ENCODE peak calls at places on chromosomes 5 and 9, in ten cellular contexts. One of them, this sample, is unnamed.

GRCh38 chr5:175113947-175114346 is 330.0 kb downstream of the DRD1 start:
- DNase-seq in esophagus squamous epithelium: no peak
- DNase-seq in HCT116: no peak
- DNase-seq in OCI-LY7: no peak
- DNase-seq in uterus: no peak
- DNase-seq in epithelial cell of prostate: no peak
- DNase-seq in thoracic aorta: no peak
- DNase-seq in CD4-positive, alpha-beta T cell: no peak
- DNase-seq in endothelial cell of umbilical vein: no peak
- DNase-seq in GM23338: no peak
- DNase-seq in this sample: no peak

GRCh38 chr5:55597014-55597981 is 62.5 kb upstream of the PLPP1 start:
- DNase-seq in esophagus squamous epithelium: no peak
- DNase-seq in HCT116: peak
- DNase-seq in OCI-LY7: no peak
- DNase-seq in uterus: peak
- DNase-seq in epithelial cell of prostate: peak
- DNase-seq in thoracic aorta: no peak
- DNase-seq in CD4-positive, alpha-beta T cell: no peak
- DNase-seq in endothelial cell of umbilical vein: peak
- DNase-seq in GM23338: no peak
- DNase-seq in this sample: no peak

GRCh38 chr5:168962323-168962722 is 338.6 kb downstream of the SLIT3 start:
- DNase-seq in esophagus squamous epithelium: no peak
- DNase-seq in HCT116: no peak
- DNase-seq in OCI-LY7: no peak
- DNase-seq in uterus: no peak
- DNase-seq in epithelial cell of prostate: no peak
- DNase-seq in thoracic aorta: no peak
- DNase-seq in CD4-positive, alpha-beta T cell: no peak
- DNase-seq in endothelial cell of umbilical vein: no peak
- DNase-seq in GM23338: no peak
- DNase-seq in this sample: no peak

GRCh38 chr5:100595152-100595811 is 60.1 kb downstream of the FAM174A start:
- DNase-seq in esophagus squamous epithelium: no peak
- DNase-seq in HCT116: no peak
- DNase-seq in OCI-LY7: no peak
- DNase-seq in uterus: peak
- DNase-seq in epithelial cell of prostate: peak
- DNase-seq in thoracic aorta: peak
- DNase-seq in CD4-positive, alpha-beta T cell: no peak
- DNase-seq in endothelial cell of umbilical vein: peak
- DNase-seq in GM23338: no peak
- DNase-seq in this sample: no peak

GRCh38 chr9:87894998-87895625 is 12.4 kb downstream of the SPATA31E1 start:
- DNase-seq in esophagus squamous epithelium: no peak
- DNase-seq in HCT116: no peak
- DNase-seq in OCI-LY7: no peak
- DNase-seq in uterus: no peak
- DNase-seq in epithelial cell of prostate: no peak
- DNase-seq in thoracic aorta: no peak
- DNase-seq in CD4-positive, alpha-beta T cell: no peak
- DNase-seq in endothelial cell of umbilical vein: no peak
- DNase-seq in GM23338: peak
- DNase-seq in this sample: no peak

GRCh38 chr5:180194410-180195345 is 14.3 kb downstream of the RASGEF1C start:
- DNase-seq in esophagus squamous epithelium: no peak
- DNase-seq in HCT116: no peak
- DNase-seq in OCI-LY7: no peak
- DNase-seq in uterus: no peak
- DNase-seq in epithelial cell of prostate: no peak
- DNase-seq in thoracic aorta: no peak
- DNase-seq in CD4-positive, alpha-beta T cell: no peak
- DNase-seq in endothelial cell of umbilical vein: no peak
- DNase-seq in GM23338: no peak
- DNase-seq in this sample: no peak

GRCh38 chr5:74209566-74209965 is 431.0 kb downstream of the ENC1 start:
- DNase-seq in esophagus squamous epithelium: no peak
- DNase-seq in HCT116: no peak
- DNase-seq in OCI-LY7: no peak
- DNase-seq in uterus: no peak
- DNase-seq in epithelial cell of prostate: no peak
- DNase-seq in thoracic aorta: no peak
- DNase-seq in CD4-positive, alpha-beta T cell: no peak
- DNase-seq in endothelial cell of umbilical vein: no peak
- DNase-seq in GM23338: no peak
- DNase-seq in this sample: no peak

GRCh38 chr5:146331257-146331822 is 7.3 kb upstream of the POU4F3 start:
- DNase-seq in esophagus squamous epithelium: no peak
- DNase-seq in HCT116: no peak
- DNase-seq in OCI-LY7: no peak
- DNase-seq in uterus: no peak
- DNase-seq in epithelial cell of prostate: no peak
- DNase-seq in thoracic aorta: no peak
- DNase-seq in CD4-positive, alpha-beta T cell: no peak
- DNase-seq in endothelial cell of umbilical vein: no peak
- DNase-seq in GM23338: peak
- DNase-seq in this sample: no peak

GRCh38 chr5:149420509-149421371 is 41.6 kb upstream of the IL17B start:
- DNase-seq in esophagus squamous epithelium: no peak
- DNase-seq in HCT116: no peak
- DNase-seq in OCI-LY7: no peak
- DNase-seq in uterus: peak
- DNase-seq in epithelial cell of prostate: no peak
- DNase-seq in thoracic aorta: no peak
- DNase-seq in CD4-positive, alpha-beta T cell: no peak
- DNase-seq in endothelial cell of umbilical vein: no peak
- DNase-seq in GM23338: no peak
- DNase-seq in this sample: no peak

GRCh38 chr5:149423287-149424268 is 44.5 kb upstream of the IL17B start:
- DNase-seq in esophagus squamous epithelium: no peak
- DNase-seq in HCT116: no peak
- DNase-seq in OCI-LY7: no peak
- DNase-seq in uterus: peak
- DNase-seq in epithelial cell of prostate: no peak
- DNase-seq in thoracic aorta: no peak
- DNase-seq in CD4-positive, alpha-beta T cell: no peak
- DNase-seq in endothelial cell of umbilical vein: no peak
- DNase-seq in GM23338: no peak
- DNase-seq in this sample: no peak

GRCh38 chr5:149422429-149423286 is 43.6 kb upstream of the IL17B start:
- DNase-seq in esophagus squamous epithelium: no peak
- DNase-seq in HCT116: no peak
- DNase-seq in OCI-LY7: no peak
- DNase-seq in uterus: peak
- DNase-seq in epithelial cell of prostate: no peak
- DNase-seq in thoracic aorta: no peak
- DNase-seq in CD4-positive, alpha-beta T cell: no peak
- DNase-seq in endothelial cell of umbilical vein: peak
- DNase-seq in GM23338: peak
- DNase-seq in this sample: no peak

GRCh38 chr5:149421372-149421685 is 42.2 kb upstream of the IL17B start:
- DNase-seq in esophagus squamous epithelium: no peak
- DNase-seq in HCT116: no peak
- DNase-seq in OCI-LY7: no peak
- DNase-seq in uterus: no peak
- DNase-seq in epithelial cell of prostate: no peak
- DNase-seq in thoracic aorta: no peak
- DNase-seq in CD4-positive, alpha-beta T cell: no peak
- DNase-seq in endothelial cell of umbilical vein: no peak
- DNase-seq in GM23338: no peak
- DNase-seq in this sample: no peak

DNA sequence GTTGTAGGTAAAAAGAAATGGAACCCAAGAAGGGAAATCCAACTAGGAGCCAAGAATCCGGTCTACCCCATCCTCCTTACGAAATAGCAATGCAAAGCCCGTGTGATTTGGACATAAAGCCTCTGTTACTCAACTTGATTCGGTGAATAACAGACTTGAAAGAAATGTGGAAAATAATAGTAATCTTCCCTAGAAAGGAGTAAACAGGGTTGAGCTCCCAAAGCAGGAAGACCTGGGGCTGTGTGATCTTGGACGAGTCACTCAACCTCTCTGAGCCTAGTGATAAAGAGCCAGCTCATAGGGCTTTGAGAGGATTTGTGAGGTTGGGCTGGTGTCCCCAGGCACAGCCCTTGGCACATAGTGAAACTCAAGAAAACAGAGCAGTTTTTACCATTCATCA is 42.7 kb upstream of the IL17B start:
- DNase-seq in esophagus squamous epithelium: no peak
- DNase-seq in HCT116: no peak
- DNase-seq in OCI-LY7: no peak
- DNase-seq in uterus: no peak
- DNase-seq in epithelial cell of prostate: no peak
- DNase-seq in thoracic aorta: no peak
- DNase-seq in CD4-positive, alpha-beta T cell: no peak
- DNase-seq in endothelial cell of umbilical vein: no peak
- DNase-seq in GM23338: no peak
- DNase-seq in this sample: no peak
- H3K27ac ChIP-seq in esophagus squamous epithelium: peak
- H3K27ac ChIP-seq in HCT116: no peak
- H3K27ac ChIP-seq in OCI-LY7: no peak
- H3K27ac ChIP-seq in uterus: peak
- H3K27ac ChIP-seq in epithelial cell of prostate: no peak
- H3K27ac ChIP-seq in thoracic aorta: peak
- H3K27ac ChIP-seq in CD4-positive, alpha-beta T cell: no peak
- H3K27ac ChIP-seq in endothelial cell of umbilical vein: no peak
- H3K27ac ChIP-seq in GM23338: no peak
- H3K27ac ChIP-seq in this sample: no peak

DNA sequence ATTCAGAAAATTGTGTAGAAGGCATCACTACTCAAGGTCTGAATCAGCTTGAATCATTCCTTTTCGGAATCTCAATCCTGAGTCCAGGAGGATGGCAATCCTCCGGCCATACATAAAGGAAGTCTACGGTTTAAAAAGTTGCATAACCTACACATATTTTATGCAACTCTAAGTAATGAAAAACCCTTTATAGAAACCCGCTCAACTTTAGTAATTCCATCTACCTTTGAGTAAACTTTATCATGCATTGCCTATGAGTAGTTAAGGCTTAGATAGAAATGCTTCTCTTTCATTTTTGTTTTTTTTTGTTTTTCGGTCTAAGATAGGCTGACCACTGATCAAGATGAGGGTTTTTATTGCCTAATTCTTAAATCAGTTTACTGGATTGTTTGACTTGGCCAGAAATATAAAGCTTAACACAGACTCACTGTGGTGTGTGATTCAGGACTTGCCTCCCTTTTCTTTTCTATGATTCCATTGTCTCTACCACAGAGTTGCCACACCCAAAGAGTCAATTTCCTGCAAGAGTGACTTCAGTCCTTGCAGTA is 85.0 kb downstream of the LURAP1L start:
- DNase-seq in esophagus squamous epithelium: no peak
- DNase-seq in HCT116: peak
- DNase-seq in OCI-LY7: no peak
- DNase-seq in uterus: no peak
- DNase-seq in epithelial cell of prostate: peak
- DNase-seq in thoracic aorta: no peak
- DNase-seq in CD4-positive, alpha-beta T cell: no peak
- DNase-seq in endothelial cell of umbilical vein: peak
- DNase-seq in GM23338: no peak
- DNase-seq in this sample: no peak
- H3K27ac ChIP-seq in esophagus squamous epithelium: peak
- H3K27ac ChIP-seq in HCT116: no peak
- H3K27ac ChIP-seq in OCI-LY7: no peak
- H3K27ac ChIP-seq in uterus: no peak
- H3K27ac ChIP-seq in epithelial cell of prostate: peak
- H3K27ac ChIP-seq in thoracic aorta: no peak
- H3K27ac ChIP-seq in CD4-positive, alpha-beta T cell: no peak
- H3K27ac ChIP-seq in endothelial cell of umbilical vein: no peak
- H3K27ac ChIP-seq in GM23338: no peak
- H3K27ac ChIP-seq in this sample: no peak

GRCh38 chr5:1508679-1509290 is 15.0 kb downstream of the LPCAT1 start:
- DNase-seq in esophagus squamous epithelium: no peak
- DNase-seq in HCT116: no peak
- DNase-seq in OCI-LY7: no peak
- DNase-seq in uterus: no peak
- DNase-seq in epithelial cell of prostate: no peak
- DNase-seq in thoracic aorta: no peak
- DNase-seq in CD4-positive, alpha-beta T cell: no peak
- DNase-seq in endothelial cell of umbilical vein: no peak
- DNase-seq in GM23338: no peak
- DNase-seq in this sample: no peak

GRCh38 chr5:1507457-1507856 is 16.3 kb downstream of the LPCAT1 start:
- DNase-seq in esophagus squamous epithelium: no peak
- DNase-seq in HCT116: no peak
- DNase-seq in OCI-LY7: no peak
- DNase-seq in uterus: no peak
- DNase-seq in epithelial cell of prostate: no peak
- DNase-seq in thoracic aorta: no peak
- DNase-seq in CD4-positive, alpha-beta T cell: no peak
- DNase-seq in endothelial cell of umbilical vein: no peak
- DNase-seq in GM23338: no peak
- DNase-seq in this sample: no peak

GRCh38 chr5:1507016-1507375 is 16.8 kb downstream of the LPCAT1 start:
- DNase-seq in esophagus squamous epithelium: no peak
- DNase-seq in HCT116: no peak
- DNase-seq in OCI-LY7: no peak
- DNase-seq in uterus: no peak
- DNase-seq in epithelial cell of prostate: no peak
- DNase-seq in thoracic aorta: no peak
- DNase-seq in CD4-positive, alpha-beta T cell: no peak
- DNase-seq in endothelial cell of umbilical vein: no peak
- DNase-seq in GM23338: no peak
- DNase-seq in this sample: no peak

GRCh38 chr5:1509346-1510085 is 14.2 kb downstream of the LPCAT1 start:
- DNase-seq in esophagus squamous epithelium: no peak
- DNase-seq in HCT116: no peak
- DNase-seq in OCI-LY7: no peak
- DNase-seq in uterus: peak
- DNase-seq in epithelial cell of prostate: no peak
- DNase-seq in thoracic aorta: no peak
- DNase-seq in CD4-positive, alpha-beta T cell: no peak
- DNase-seq in endothelial cell of umbilical vein: no peak
- DNase-seq in GM23338: no peak
- DNase-seq in this sample: no peak

DNA sequence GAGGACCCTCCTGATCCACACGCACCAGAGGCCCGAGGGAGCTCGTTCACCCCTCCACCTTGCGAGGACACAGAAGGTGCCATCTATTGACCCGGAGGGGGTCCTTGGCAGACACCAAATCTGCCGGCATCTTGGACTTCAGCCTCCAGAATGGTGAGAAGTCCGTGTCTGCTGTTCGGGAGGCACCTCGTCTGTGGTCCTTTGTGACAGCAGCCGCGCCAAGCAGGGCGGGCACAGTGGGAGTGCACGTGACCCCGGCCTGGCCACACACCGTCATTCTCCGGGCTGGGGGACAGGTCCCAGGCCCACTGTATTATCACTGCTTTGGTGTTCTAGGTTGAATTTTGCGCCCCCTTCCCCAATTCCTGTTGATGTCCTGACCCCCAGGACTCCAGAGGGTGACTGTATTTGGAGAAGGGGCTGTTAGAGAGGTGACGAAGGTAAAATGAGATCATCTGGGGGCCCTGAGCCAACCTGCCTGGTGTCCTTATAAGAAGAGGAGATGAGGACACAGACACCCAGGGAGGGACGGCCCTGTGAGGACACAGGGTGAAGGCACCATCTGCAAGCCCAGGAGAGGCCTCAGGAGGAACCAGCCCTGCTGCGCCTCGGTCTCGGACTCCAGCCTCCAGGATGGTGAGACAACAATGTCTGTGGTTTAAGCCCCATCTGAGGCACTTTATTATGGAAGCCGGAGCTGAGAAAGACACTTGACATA is 15.6 kb downstream of the LPCAT1 start:
- DNase-seq in esophagus squamous epithelium: no peak
- DNase-seq in HCT116: no peak
- DNase-seq in OCI-LY7: no peak
- DNase-seq in uterus: no peak
- DNase-seq in epithelial cell of prostate: no peak
- DNase-seq in thoracic aorta: no peak
- DNase-seq in CD4-positive, alpha-beta T cell: no peak
- DNase-seq in endothelial cell of umbilical vein: no peak
- DNase-seq in GM23338: no peak
- DNase-seq in this sample: no peak
- H3K27ac ChIP-seq in esophagus squamous epithelium: no peak
- H3K27ac ChIP-seq in HCT116: no peak
- H3K27ac ChIP-seq in OCI-LY7: no peak
- H3K27ac ChIP-seq in uterus: no peak
- H3K27ac ChIP-seq in epithelial cell of prostate: no peak
- H3K27ac ChIP-seq in thoracic aorta: no peak
- H3K27ac ChIP-seq in CD4-positive, alpha-beta T cell: no peak
- H3K27ac ChIP-seq in endothelial cell of umbilical vein: no peak
- H3K27ac ChIP-seq in GM23338: no peak
- H3K27ac ChIP-seq in this sample: no peak

DNA sequence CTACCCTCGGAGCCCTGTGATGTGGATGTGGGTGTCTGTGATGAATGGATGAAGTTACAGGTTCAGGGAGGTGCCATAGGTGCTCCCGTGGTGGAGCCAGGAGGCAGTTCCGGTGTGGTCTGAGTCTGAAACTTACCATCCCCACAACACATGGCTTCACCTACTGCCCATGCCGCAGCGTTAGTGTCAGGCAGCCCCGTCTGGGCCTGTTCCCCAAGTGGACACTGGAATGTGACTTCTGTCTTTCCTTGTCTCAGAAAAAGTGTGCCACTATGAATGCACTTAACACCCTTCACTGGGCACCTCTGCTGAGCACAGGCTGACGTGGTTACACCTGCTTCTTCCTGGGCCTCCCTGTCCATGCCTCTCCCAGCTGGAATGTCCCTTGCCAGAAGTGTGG is 8.6 kb downstream of the ANKRD33B start:
- DNase-seq in esophagus squamous epithelium: no peak
- DNase-seq in HCT116: no peak
- DNase-seq in OCI-LY7: no peak
- DNase-seq in uterus: no peak
- DNase-seq in epithelial cell of prostate: no peak
- DNase-seq in thoracic aorta: no peak
- DNase-seq in CD4-positive, alpha-beta T cell: no peak
- DNase-seq in endothelial cell of umbilical vein: no peak
- DNase-seq in GM23338: no peak
- DNase-seq in this sample: no peak
- H3K27ac ChIP-seq in esophagus squamous epithelium: no peak
- H3K27ac ChIP-seq in HCT116: no peak
- H3K27ac ChIP-seq in OCI-LY7: no peak
- H3K27ac ChIP-seq in uterus: no peak
- H3K27ac ChIP-seq in epithelial cell of prostate: no peak
- H3K27ac ChIP-seq in thoracic aorta: no peak
- H3K27ac ChIP-seq in CD4-positive, alpha-beta T cell: no peak
- H3K27ac ChIP-seq in endothelial cell of umbilical vein: no peak
- H3K27ac ChIP-seq in GM23338: no peak
- H3K27ac ChIP-seq in this sample: no peak